ENCODE peak calls at places on chromosome 3, in six cellular contexts. Z, M, Y, R, K and S are unnamed samples. For H3K27me3 and H3K9me3, the result is how much of the 10 kb centered on the place peaks cover.

GRCh38 chr3:98763814-98764691 is 913 bp downstream of the ST3GAL6 start:
- DNase-seq in Z (no peak), M (no peak), Y (no peak), R (no peak), K (no peak), S (no peak)

GRCh38 chr3:170049146-170050000 is 11.6 kb downstream of the GPR160 start:
- DNase-seq in Z (no peak), M (no peak), Y (peak), R (no peak), K (no peak), S (no peak)

GRCh38 chr3:132317229-132317948 is at the start of gene ACP3:
- DNase-seq in Z (peak), M (peak), Y (peak), R (peak), K (no peak), S (peak)

GRCh38 chr3:146300756-146301155 is 49.9 kb upstream of the PLSCR4 start:
- DNase-seq in Z (no peak), M (no peak), Y (no peak), R (no peak), K (no peak), S (no peak)

GRCh38 chr3:189773056-189773455 is 141.9 kb downstream of the TP63 start:
- DNase-seq in Z (no peak), M (peak), Y (no peak), R (no peak), K (no peak), S (no peak)

GRCh38 chr3:77348244-77348855 is 308.5 kb downstream of the ROBO2 start:
- DNase-seq in Z (no peak), M (peak), Y (no peak), R (no peak), K (no peak), S (peak)

GRCh38 chr3:85864896-85865295 is 906.1 kb downstream of the CADM2 start:
- DNase-seq in Z (no peak), M (no peak), Y (no peak), R (no peak), K (no peak), S (no peak)

GRCh38 chr3:146969356-146969755 is 364.2 kb upstream of the PLSCR5 start:
- DNase-seq in Z (no peak), M (no peak), Y (no peak), R (no peak), K (no peak), S (no peak)

GRCh38 chr3:56324473-56324872 is 143.8 kb downstream of the ERC2 start:
- DNase-seq in Z (no peak), M (no peak), Y (no peak), R (no peak), K (no peak), S (no peak)

GRCh38 chr3:156135921-156136655 is 15.7 kb downstream of the KCNAB1 start:
- DNase-seq in Z (no peak), M (no peak), Y (no peak), R (no peak), K (no peak), S (no peak)

GRCh38 chr3:11168881-11169805 is 14.8 kb downstream of the HRH1 start:
- DNase-seq in Z (no peak), M (no peak), Y (no peak), R (no peak), K (no peak), S (no peak)

GRCh38 chr3:127831723-127832172 is 9.4 kb upstream of the MGLL start:
- DNase-seq in Z (no peak), M (peak), Y (peak), R (peak), K (no peak), S (no peak)

GRCh38 chr3:133437391-133438093 is 37.7 kb downstream of the BFSP2 start:
- DNase-seq in Z (no peak), M (no peak), Y (peak), R (no peak), K (no peak), S (no peak)

GRCh38 chr3:7484636-7485035 is 623.7 kb downstream of the GRM7 start:
- DNase-seq in Z (no peak), M (no peak), Y (no peak), R (no peak), K (no peak), S (no peak)

GRCh38 chr3:46711305-46711704 is 6.4 kb downstream of the PRSS50 start:
- DNase-seq in Z (peak), M (no peak), Y (no peak), R (no peak), K (no peak), S (no peak)

GRCh38 chr3:47017504-47018268 is 38.2 kb downstream of the NBEAL2 start:
- DNase-seq in Z (no peak), M (no peak), Y (no peak), R (no peak), K (no peak), S (no peak)

GRCh38 chr3:134037168-134037567 is 7.4 kb upstream of the SLCO2A1 start:
- DNase-seq in Z (no peak), M (no peak), Y (no peak), R (no peak), K (no peak), S (peak)

GRCh38 chr3:111737056-111737711 is 121.9 kb upstream of the PHLDB2 start:
- DNase-seq in Z (peak), M (no peak), Y (peak), R (peak), K (no peak), S (peak)

GRCh38 chr3:120472121-120472844 is 21.5 kb upstream of the FSTL1 start:
- DNase-seq in Z (no peak), M (no peak), Y (no peak), R (no peak), K (no peak), S (no peak)

GRCh38 chr3:67460841-67461240 is 193.6 kb downstream of the SUCLG2 start:
- DNase-seq in Z (no peak), M (no peak), Y (no peak), R (no peak), K (no peak), S (no peak)

GRCh38 chr3:152087153-152087552 is 181.6 kb upstream of the MBNL1 start:
- DNase-seq in Z (no peak), M (no peak), Y (no peak), R (no peak), K (no peak), S (no peak)

GRCh38 chr3:178446054-178446453 is 90.2 kb upstream of the KCNMB2 start:
- DNase-seq in Z (no peak), M (no peak), Y (no peak), R (no peak), K (no peak), S (no peak)

DNA sequence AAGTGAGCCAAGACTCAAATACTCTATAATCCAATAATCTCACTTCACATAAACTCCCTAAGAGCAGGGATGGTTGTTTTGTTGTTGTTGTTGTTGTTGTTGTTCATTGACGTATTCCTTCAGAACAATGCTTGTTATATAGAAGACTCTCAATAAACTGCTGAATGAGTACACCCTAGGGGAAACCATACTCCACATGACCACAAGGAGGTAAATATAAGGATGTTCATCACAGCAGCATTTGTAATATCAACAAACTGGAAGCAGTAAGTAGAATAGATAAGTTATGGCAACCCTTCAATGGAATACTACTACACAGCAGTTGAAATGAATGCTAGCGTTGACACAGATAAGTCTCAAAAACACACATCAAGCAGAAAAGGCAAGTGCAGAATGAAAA is 62.4 kb upstream of the STIMATE start:
- DNase-seq in Z (no peak), M (no peak), Y (no peak), R (no peak), K (no peak), S (no peak)
- H3K27me3 ChIP-seq in Z (under half), M (under half), Y (under half), R (under half), K (under half), S (under half)

GRCh38 chr3:1207904-1208303 is 115.1 kb downstream of the CNTN6 start:
- DNase-seq in Z (no peak), M (no peak), Y (no peak), R (no peak), K (no peak), S (no peak)
- H3K9me3 ChIP-seq in Z (under half), M (under half), Y (under half), R (under half), K (under half), S (under half)

GRCh38 chr3:197508511-197508910 is 47.3 kb downstream of the BDH1 start:
- DNase-seq in Z (no peak), M (no peak), Y (no peak), R (no peak), K (no peak), S (no peak)

GRCh38 chr3:197508051-197508451 is 47.7 kb downstream of the BDH1 start:
- DNase-seq in Z (no peak), M (no peak), Y (no peak), R (no peak), K (no peak), S (no peak)

GRCh38 chr3:197507541-197507940 is 48.2 kb downstream of the BDH1 start:
- DNase-seq in Z (no peak), M (no peak), Y (no peak), R (no peak), K (no peak), S (no peak)

GRCh38 chr3:197510642-197511018 is 45.1 kb downstream of the BDH1 start:
- DNase-seq in Z (no peak), M (no peak), Y (no peak), R (no peak), K (no peak), S (no peak)

GRCh38 chr3:197508924-197509775 is 46.6 kb downstream of the BDH1 start:
- DNase-seq in Z (no peak), M (no peak), Y (no peak), R (no peak), K (no peak), S (no peak)
- H3K4me3 ChIP-seq in Z (no peak), M (peak), Y (no peak), R (peak), K (peak), S (peak)

DNA sequence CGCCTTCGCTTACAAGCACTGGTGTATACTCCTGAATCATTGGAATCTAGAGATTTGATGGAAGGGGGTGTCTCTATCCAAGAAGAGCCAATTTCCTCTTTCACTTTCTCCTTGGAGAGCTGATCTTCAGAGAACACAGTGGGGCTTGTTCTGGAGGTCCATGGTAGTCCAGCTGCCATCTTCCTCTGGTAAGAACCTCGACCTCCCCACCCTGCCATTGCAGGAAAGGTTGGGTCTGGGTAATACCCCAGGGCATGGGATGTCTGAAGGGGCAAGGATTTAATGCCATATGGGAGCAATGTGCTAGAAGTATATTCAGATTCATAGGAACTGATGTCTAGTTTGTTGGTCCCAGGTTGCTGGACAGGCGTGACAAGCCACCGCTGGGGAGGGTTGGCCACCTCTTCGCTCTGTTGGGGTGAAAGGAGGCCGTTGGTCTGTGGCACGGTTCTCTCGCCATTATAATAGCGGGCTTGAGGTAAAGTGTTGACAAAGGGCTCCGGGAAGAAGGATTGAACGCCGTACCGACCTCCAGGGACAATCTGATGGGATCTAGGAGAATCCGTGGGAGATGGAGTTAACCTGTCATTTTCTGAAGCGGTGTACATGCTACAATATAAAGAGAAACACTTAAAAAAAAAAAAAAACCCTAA is 4.8 kb downstream of the EOMES start:
- DNase-seq in Z (no peak), M (no peak), Y (no peak), R (no peak), K (no peak), S (no peak)
- H3K27me3 ChIP-seq in Z (under half), M (under half), Y (under half), R (half or more), K (under half), S (under half)

GRCh38 chr3:141407817-141408216 is 39.5 kb downstream of the ZBTB38 start:
- DNase-seq in Z (no peak), M (no peak), Y (no peak), R (no peak), K (no peak), S (no peak)
- H3K9me3 ChIP-seq in Z (under half), M (under half), Y (under half), R (under half), K (under half), S (under half)

DNA sequence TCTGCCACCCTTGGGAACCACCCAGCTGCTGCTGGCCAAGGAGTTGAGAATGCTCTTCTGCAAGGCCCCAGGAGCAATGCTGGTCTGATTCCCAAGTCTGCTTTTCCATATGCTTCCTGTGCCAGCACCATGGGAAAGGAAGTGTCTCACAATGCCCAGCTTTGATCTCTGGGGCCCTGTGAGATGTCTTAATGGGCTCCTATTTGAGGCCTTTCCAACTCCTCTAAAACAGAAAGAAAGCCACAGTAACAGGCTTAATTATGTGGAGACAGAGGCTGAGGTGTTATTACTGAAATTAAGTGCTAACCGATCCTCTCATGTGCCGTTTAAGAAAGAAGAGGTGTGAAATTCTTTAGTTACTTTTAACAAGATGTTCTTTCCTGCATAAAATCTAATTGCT is 4.5 kb downstream of the EOGT start:
- DNase-seq in Z (no peak), M (no peak), Y (no peak), R (no peak), K (no peak), S (no peak)
- H3K4me3 ChIP-seq in Z (no peak), M (no peak), Y (no peak), R (no peak), K (no peak), S (no peak)